ENCODE peak calls at places on chromosome 5, in five cellular contexts. T is GM23338, Z is tibial artery, Y is fibroblast of mammary gland, A is uterus. F is an unnamed sample.

GRCh38 chr5:16160706-16161105 is 18.9 kb downstream of the MARCHF11 start:
- DNase-seq in T (peak), Z (no peak), Y (peak), A (no peak), F (peak)

GRCh38 chr5:145887976-145888574 is 15.3 kb upstream of the GRXCR2 start:
- DNase-seq in T (peak), Z (no peak), Y (peak), A (no peak), F (peak)

GRCh38 chr5:178363501-178364325 is 131.1 kb upstream of the PHYKPL start:
- DNase-seq in T (no peak), Z (no peak), Y (no peak), A (peak), F (no peak)

GRCh38 chr5:6719896-6720560 is 6.8 kb downstream of the TENT4A start:
- DNase-seq in T (peak), Z (no peak), Y (peak), A (no peak), F (no peak)

GRCh38 chr5:112649882-112650281 is 87.8 kb upstream of the APC start:
- DNase-seq in T (no peak), Z (no peak), Y (no peak), A (no peak), F (no peak)

GRCh38 chr5:31381299-31381698 is 150.6 kb downstream of the DROSHA start:
- DNase-seq in T (no peak), Z (no peak), Y (no peak), A (no peak), F (no peak)

GRCh38 chr5:150623152-150623877 is 17.1 kb upstream of the SYNPO start:
- DNase-seq in T (no peak), Z (no peak), Y (no peak), A (no peak), F (no peak)

GRCh38 chr5:142748132-142748531 is 22.0 kb upstream of the ARHGAP26 start:
- DNase-seq in T (no peak), Z (no peak), Y (peak), A (no peak), F (peak)

GRCh38 chr5:112013660-112014059 is 256.7 kb upstream of the NREP start:
- DNase-seq in T (no peak), Z (no peak), Y (no peak), A (no peak), F (no peak)

GRCh38 chr5:169222934-169223594 is 77.9 kb downstream of the SLIT3 start:
- DNase-seq in T (peak), Z (no peak), Y (peak), A (no peak), F (no peak)

GRCh38 chr5:10695759-10696543 is 65.1 kb downstream of the DAP start:
- DNase-seq in T (no peak), Z (no peak), Y (peak), A (no peak), F (no peak)

GRCh38 chr5:146940295-146940694 is 61.7 kb upstream of the PPP2R2B start:
- DNase-seq in T (no peak), Z (no peak), Y (no peak), A (no peak), F (no peak)

GRCh38 chr5:178230879-178231735 is 1.5 kb downstream of the PHYKPL start:
- DNase-seq in T (no peak), Z (no peak), Y (peak), A (no peak), F (peak)

GRCh38 chr5:179755022-179755421 is 22.4 kb downstream of the MAML1 start:
- DNase-seq in T (peak), Z (no peak), Y (no peak), A (no peak), F (peak)

GRCh38 chr5:421287-421880 is 21.6 kb upstream of the EXOC3 start:
- DNase-seq in T (no peak), Z (peak), Y (no peak), A (no peak), F (no peak)

GRCh38 chr5:4699592-4699991 is 440.5 kb upstream of the ADAMTS16 start:
- DNase-seq in T (no peak), Z (no peak), Y (no peak), A (no peak), F (no peak)

GRCh38 chr5:16508730-16509531 is 43.3 kb upstream of the ZNF622 start:
- DNase-seq in T (peak), Z (peak), Y (peak), A (no peak), F (no peak)

GRCh38 chr5:39501403-39501802 is 76.6 kb upstream of the DAB2 start:
- DNase-seq in T (no peak), Z (peak), Y (peak), A (peak), F (peak)

GRCh38 chr5:28523887-28524637 is 1485.7 kb upstream of the CDH9 start:
- DNase-seq in T (peak), Z (no peak), Y (peak), A (no peak), F (peak)

GRCh38 chr5:96718635-96719077 is 56.5 kb downstream of the CAST start:
- DNase-seq in T (peak), Z (peak), Y (peak), A (peak), F (no peak)

GRCh38 chr5:11172484-11172883 is 411.4 kb upstream of the DAP start:
- DNase-seq in T (no peak), Z (no peak), Y (no peak), A (no peak), F (no peak)

GRCh38 chr5:123450114-123450513 is 26.9 kb upstream of the CEP120 start:
- DNase-seq in T (no peak), Z (no peak), Y (no peak), A (no peak), F (no peak)

GRCh38 chr5:134148316-134148715 is 28.4 kb downstream of the SKP1 start:
- DNase-seq in T (no peak), Z (no peak), Y (no peak), A (no peak), F (no peak)

GRCh38 chr5:150302301-150303069 is at the start of gene ARSI:
- DNase-seq in T (peak), Z (no peak), Y (peak), A (peak), F (peak)

GRCh38 chr5:135456238-135457099 is 4.3 kb upstream of the TIFAB start:
- DNase-seq in T (no peak), Z (peak), Y (peak), A (no peak), F (peak)

GRCh38 chr5:96493189-96493790 is 60.2 kb upstream of the PCSK1 start:
- DNase-seq in T (no peak), Z (no peak), Y (no peak), A (no peak), F (no peak)

GRCh38 chr5:69004127-69004526 is 89.7 kb upstream of the SLC30A5 start:
- DNase-seq in T (no peak), Z (no peak), Y (no peak), A (no peak), F (no peak)

GRCh38 chr5:125298258-125298657 is 551.8 kb upstream of the ZNF608 start:
- DNase-seq in T (peak), Z (no peak), Y (peak), A (no peak), F (peak)

GRCh38 chr5:176985516-176985915 is 21.1 kb downstream of the UIMC1 start:
- DNase-seq in T (no peak), Z (no peak), Y (no peak), A (no peak), F (no peak)

DNA sequence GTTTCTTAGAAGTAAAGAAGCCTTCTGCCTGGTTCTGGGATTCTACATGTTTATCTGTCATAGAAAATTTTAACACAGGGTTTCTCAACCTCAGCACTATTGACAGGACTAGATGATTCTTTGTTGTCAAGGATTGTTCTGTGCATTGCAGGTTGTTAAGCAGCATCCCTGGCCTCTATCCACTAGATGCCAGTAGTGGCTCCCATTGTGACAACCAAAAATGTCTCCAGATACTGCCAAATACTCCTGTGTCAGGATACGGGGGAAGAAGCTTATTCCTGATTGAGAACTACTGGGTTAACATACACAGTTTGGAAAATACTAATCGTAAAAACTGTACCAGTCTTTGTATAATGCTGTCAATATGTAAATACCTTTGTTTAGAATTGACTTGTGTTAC is 167.1 kb downstream of the NIPBL start:
- DNase-seq in T (peak), Z (no peak), Y (no peak), A (no peak), F (peak)
- TF ChIP-seq CTCF in T (peak), Z (no peak), Y (no peak), A (no peak), F (peak)

DNA sequence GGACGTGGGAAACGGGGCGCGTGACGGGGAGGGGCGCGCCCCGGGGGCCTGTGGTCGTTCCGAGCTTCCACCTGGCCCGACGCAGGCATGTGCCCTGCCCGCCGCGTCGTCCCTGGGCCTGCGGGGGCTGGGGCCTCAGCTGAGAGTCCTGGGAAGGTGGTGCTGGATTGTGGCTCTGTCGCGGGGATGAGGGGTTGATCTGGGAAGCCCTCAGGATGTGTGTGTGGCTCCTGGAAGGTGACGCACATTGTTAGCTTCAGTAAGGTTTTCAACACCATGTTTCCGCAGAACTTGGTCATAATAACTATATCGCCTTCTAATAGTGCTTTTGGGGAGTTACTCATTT is 589.1 kb downstream of the MTRR start:
- DNase-seq in T (peak), Z (no peak), Y (peak), A (no peak), F (peak)
- H3K4me3 ChIP-seq in T (peak), Z (peak), Y (peak), A (peak), F (peak)

GRCh38 chr5:14258840-14259239 is 115.7 kb downstream of the TRIO start:
- DNase-seq in T (peak), Z (no peak), Y (no peak), A (no peak), F (peak)
- TF ChIP-seq CTCF in T (peak), Z (no peak), Y (no peak), A (no peak), F (peak)

GRCh38 chr5:174326372-174326771 is 280.9 kb downstream of the NSG2 start:
- DNase-seq in T (no peak), Z (no peak), Y (no peak), A (no peak), F (no peak)
- H3K4me3 ChIP-seq in T (no peak), Z (no peak), Y (no peak), A (no peak), F (no peak)